ENCODE peak calls at places on chromosomes 1 and 21, in nine cellular contexts. C, R, M, K, Y, T, O, F and B are unnamed samples.

GRCh38 chr1:162319510-162320160 is 57.0 kb downstream of the SPATA46 start:
- DNase-seq in Y (no peak), M (no peak), O (no peak), T (peak; percentile 68), C (peak; percentile 16), R (no peak), K (peak; percentile 74), F (no peak), B (peak; percentile 45)

GRCh38 chr1:60823151-60823550 is 259.2 kb upstream of the NFIA start:
- DNase-seq in R (no peak), T (no peak), Y (no peak), M (no peak), K (no peak), O (no peak), F (no peak), C (no peak), B (no peak)

GRCh38 chr1:9651565-9652378 is at the start of gene PIK3CD:
- DNase-seq in C (peak; percentile 57), F (no peak), Y (peak; percentile 61), T (peak; percentile 20), M (no peak), O (peak; percentile 52), K (peak; percentile 25), R (peak; percentile 18), B (peak; percentile 8)

GRCh38 chr1:229229721-229230135 is 41.2 kb upstream of the RAB4A start:
- DNase-seq in R (peak; percentile 65), T (peak; percentile 91), C (no peak), M (peak; percentile 56), Y (no peak), O (peak; percentile 27), F (peak; percentile 84), K (no peak), B (no peak)

GRCh38 chr1:115771847-115772457 is 3.4 kb upstream of the CASQ2 start:
- DNase-seq in Y (peak; percentile 88), T (peak; percentile 71), C (peak; percentile 80), R (peak; percentile 65), O (peak; percentile 90), F (peak; percentile 79), K (peak; percentile 94), M (peak; percentile 77), B (peak; percentile 78)

GRCh38 chr1:71532343-71532742 is 451.5 kb upstream of the ZRANB2 start:
- DNase-seq in T (no peak), O (no peak), Y (no peak), C (no peak), R (no peak), M (no peak), F (no peak), K (no peak), B (no peak)

GRCh38 chr21:31599563-31599962 is 59.9 kb upstream of the SOD1 start:
- DNase-seq in Y (no peak), R (no peak), M (no peak), F (no peak), K (no peak), O (no peak), T (no peak), C (no peak), B (no peak)

GRCh38 chr1:153220606-153221303 is 3.4 kb downstream of the PRR9 start:
- DNase-seq in O (no peak), Y (no peak), T (peak; percentile 34), R (no peak), K (no peak), C (no peak), M (no peak), F (no peak), B (no peak)

GRCh38 chr1:26177182-26177684 is at the start of gene CNKSR1:
- DNase-seq in F (no peak), R (no peak), T (no peak), O (peak; percentile 90), Y (peak; percentile 97), C (no peak), M (no peak), K (peak; percentile 84), B (no peak)

GRCh38 chr1:184223216-184223615 is 163.6 kb upstream of the C1orf21 start:
- DNase-seq in C (no peak), Y (peak; percentile 54), T (peak; percentile 32), F (no peak), M (no peak), R (no peak), O (no peak), K (no peak), B (no peak)

GRCh38 chr1:47179023-47179987 is 10.5 kb downstream of the PDZK1IP1 start:
- DNase-seq in T (peak; percentile 94), C (peak; percentile 91), Y (peak; percentile 96), M (peak; percentile 89), O (peak; percentile 96), R (peak; percentile 93), K (peak; percentile 91), F (peak; percentile 92), B (peak; percentile 92)

GRCh38 chr1:167110586-167110985 is 16.7 kb downstream of the STYXL2 start:
- DNase-seq in R (no peak), K (no peak), M (no peak), O (no peak), C (no peak), T (no peak), Y (no peak), F (no peak), B (no peak)

GRCh38 chr1:54167422-54168139 is 14.8 kb upstream of the CDCP2 start:
- DNase-seq in F (no peak), K (peak; percentile 92), Y (no peak), R (no peak), T (no peak), M (no peak), C (peak; percentile 80), O (no peak), B (peak; percentile 45)

GRCh38 chr1:184014271-184014670 is 23.3 kb downstream of the COLGALT2 start:
- DNase-seq in F (no peak), M (no peak), C (no peak), Y (no peak), T (no peak), O (no peak), K (no peak), R (no peak), B (no peak)

GRCh38 chr1:94143809-94144176 is 22.8 kb upstream of the ABCA4 start:
- DNase-seq in M (no peak), R (no peak), C (no peak), O (no peak), Y (no peak), K (no peak), T (no peak), F (no peak), B (no peak)

GRCh38 chr1:68327414-68327813 is 95.1 kb upstream of the WLS start:
- DNase-seq in K (peak; percentile 52), R (no peak), O (no peak), F (no peak), Y (no peak), C (peak; percentile 27), M (no peak), T (no peak), B (no peak)

GRCh38 chr1:230321741-230322420 is 104.3 kb downstream of the PGBD5 start:
- DNase-seq in K (no peak), O (no peak), R (peak; percentile 73), C (no peak), Y (no peak), M (peak; percentile 38), F (peak; percentile 86), T (no peak), B (no peak)

DNA sequence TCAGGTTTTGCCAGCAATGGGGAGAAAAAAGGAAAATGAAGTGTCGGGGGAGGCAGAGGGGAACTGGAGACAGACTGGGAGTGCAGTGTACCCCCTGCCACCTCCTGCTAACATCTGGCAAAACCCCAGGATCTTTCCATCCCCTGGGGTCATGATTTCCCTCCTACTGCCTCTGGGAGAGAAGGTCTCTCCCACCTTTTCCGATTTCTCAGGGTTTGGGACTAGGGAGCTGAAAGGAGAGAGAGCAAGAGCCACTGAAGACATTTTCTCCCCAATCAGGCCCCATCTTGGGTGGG is 5.1 kb downstream of the FHL3 start:
- DNase-seq in M (no peak), F (no peak), R (no peak), Y (no peak), K (no peak), O (no peak), C (no peak), T (no peak), B (no peak)
- H3K27ac ChIP-seq in M (peak overlapping the region; percentile 94), F (peak overlapping the region; percentile 81), R (peak overlapping the region; percentile 98), Y (peak overlapping the region; percentile 60), K (peak overlapping the region; percentile 48), O (peak overlapping the region; percentile 97), C (peak overlapping the region; percentile 89), T (peak overlapping the region; percentile 77), B (peak overlapping the region; percentile 97)

DNA sequence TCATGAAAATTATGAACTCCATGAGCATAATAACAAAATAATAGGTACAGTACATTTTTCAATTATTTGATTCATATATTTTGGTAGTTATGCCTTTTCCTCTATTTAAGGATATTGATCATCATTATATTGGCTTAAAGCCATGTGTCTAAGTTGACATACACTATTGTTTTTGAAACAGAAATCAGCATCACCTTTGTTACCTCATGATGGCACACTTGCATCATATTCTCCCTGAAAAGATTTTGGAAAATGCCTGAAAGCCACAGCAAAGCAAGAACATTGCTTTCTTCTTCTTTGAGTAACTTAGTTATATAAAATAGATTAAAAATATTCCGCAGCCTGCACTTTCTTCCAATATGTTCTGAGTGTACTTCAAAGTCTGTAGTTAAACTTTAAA is 33.3 kb downstream of the TMPRSS15 start:
- DNase-seq in K (no peak), Y (no peak), O (no peak), C (no peak), T (no peak), M (no peak), F (no peak), R (no peak), B (no peak)
- TF ChIP-seq CTCF in K (no peak), Y (no peak), O (peak; percentile 34), C (no peak), T (no peak), M (no peak), F (no peak), R (no peak), B (no peak)

DNA sequence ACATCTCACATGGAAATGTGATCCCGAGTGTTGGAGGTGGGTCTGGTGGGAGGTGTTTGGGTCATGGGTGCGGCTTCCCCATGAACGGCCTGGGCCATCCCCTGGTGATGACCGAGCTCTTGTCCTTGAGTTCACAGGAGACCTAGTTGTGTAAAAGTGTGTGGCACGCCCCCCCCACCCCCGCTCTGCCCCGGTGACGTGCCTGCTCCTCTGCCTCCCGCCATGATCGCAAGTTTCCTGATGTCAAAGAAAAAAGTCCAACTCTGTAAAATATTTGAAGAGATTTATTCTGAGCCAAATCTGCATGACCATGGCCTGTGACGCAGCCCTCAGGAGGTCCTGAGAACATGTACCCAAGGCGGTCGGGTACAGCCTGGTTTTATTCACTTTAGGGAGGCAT is 125.1 kb upstream of the COL6A1 start:
- DNase-seq in Y (peak; percentile 12), O (no peak), C (no peak), K (no peak), M (no peak), R (no peak), T (no peak), F (no peak), B (no peak)
- H3K27ac ChIP-seq in Y (no peak overlapping the region), O (no peak overlapping the region), C (no peak overlapping the region), K (no peak overlapping the region), M (no peak overlapping the region), R (no peak overlapping the region), T (no peak overlapping the region), F (no peak overlapping the region), B (no peak overlapping the region)

DNA sequence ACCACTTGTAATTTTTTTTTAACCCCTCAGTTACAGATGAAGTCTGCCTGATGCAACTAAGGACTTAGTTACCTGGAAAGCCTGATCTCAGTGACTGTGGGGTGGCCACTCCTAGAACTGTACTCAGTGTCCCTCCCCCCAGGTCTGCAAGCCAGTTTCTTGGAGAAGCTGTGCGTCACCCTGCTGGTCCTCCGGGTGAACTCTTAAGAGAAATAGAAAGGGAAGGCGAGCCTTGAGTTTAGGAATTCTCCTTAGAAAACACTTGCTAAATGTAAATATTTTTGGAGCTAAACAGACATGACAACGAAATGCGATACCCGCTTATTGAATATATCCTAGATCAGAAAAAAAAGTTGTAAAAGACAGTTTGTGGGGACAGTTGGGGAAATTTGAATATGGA is 730 bp downstream of the SLC16A4 start:
- DNase-seq in M (peak; percentile 43), F (peak; percentile 47), K (peak; percentile 76), C (peak; percentile 89), R (peak; percentile 37), T (peak; percentile 59), Y (no peak), O (peak; percentile 62), B (peak; percentile 86)
- TF ChIP-seq CTCF in M (no peak), F (no peak), K (no peak), C (peak; percentile 17), R (no peak), T (no peak), Y (no peak), O (no peak), B (peak; percentile 25)